ENCODE peak calls at places on chromosomes 6 and 20, in nine cellular contexts. M, I, E, G, C, A, V, Y and J are unnamed samples.

GRCh38 chr20:57660510-57661199 is 40.4 kb upstream of the ZBP1 start:
- DNase-seq in M (no peak), I (no peak), E (no peak), G (peak), C (peak), A (no peak), V (no peak), Y (no peak), J (no peak)

GRCh38 chr6:112252571-112253504 is 1.5 kb downstream of the LAMA4 start:
- DNase-seq in M (no peak), I (no peak), E (no peak), G (no peak), C (no peak), A (peak), V (no peak), Y (no peak), J (no peak)

GRCh38 chr6:157244175-157244574 is 79.1 kb downstream of the TMEM242 start:
- DNase-seq in M (peak), I (no peak), E (no peak), G (no peak), C (peak), A (no peak), V (no peak), Y (no peak), J (no peak)

GRCh38 chr20:39066464-39066863 is 104.3 kb downstream of the DHX35 start:
- DNase-seq in M (no peak), I (peak), E (no peak), G (no peak), C (no peak), A (no peak), V (no peak), Y (no peak), J (no peak)

GRCh38 chr20:19718880-19719279 is 39.2 kb upstream of the RIN2 start:
- DNase-seq in M (no peak), I (no peak), E (no peak), G (no peak), C (no peak), A (no peak), V (no peak), Y (no peak), J (no peak)

GRCh38 chr6:134822920-134823430 is 126.9 kb downstream of the ALDH8A1 start:
- DNase-seq in M (peak), I (peak), E (no peak), G (no peak), C (peak), A (peak), V (peak), Y (peak), J (no peak)

GRCh38 chr6:107819217-107819616 is 4.9 kb downstream of the SCML4 start:
- DNase-seq in M (no peak), I (no peak), E (no peak), G (no peak), C (no peak), A (no peak), V (no peak), Y (no peak), J (peak)

GRCh38 chr6:142692942-142693341 is 252.0 kb downstream of the HIVEP2 start:
- DNase-seq in M (peak), I (peak), E (peak), G (no peak), C (peak), A (peak), V (peak), Y (peak), J (peak)

GRCh38 chr20:64038579-64039292 is 2.8 kb downstream of the C20orf204 start:
- DNase-seq in M (peak), I (peak), E (peak), G (peak), C (peak), A (peak), V (peak), Y (peak), J (peak)

GRCh38 chr20:11777861-11778570 is 139.7 kb upstream of the BTBD3 start:
- DNase-seq in M (no peak), I (no peak), E (no peak), G (no peak), C (no peak), A (peak), V (no peak), Y (no peak), J (no peak)

GRCh38 chr6:137389150-137389664 is 105.0 kb downstream of the OLIG3 start:
- DNase-seq in M (peak), I (no peak), E (peak), G (no peak), C (no peak), A (no peak), V (no peak), Y (no peak), J (no peak)

GRCh38 chr6:134410531-134410930 is 92.6 kb upstream of the SGK1 start:
- DNase-seq in M (no peak), I (no peak), E (no peak), G (no peak), C (no peak), A (peak), V (no peak), Y (no peak), J (no peak)

GRCh38 chr6:37074053-37074827 is 68.8 kb downstream of the FGD2 start:
- DNase-seq in M (no peak), I (no peak), E (no peak), G (no peak), C (peak), A (no peak), V (no peak), Y (peak), J (no peak)

GRCh38 chr6:106495014-106495413 is 134.3 kb downstream of the RTN4IP1 start:
- DNase-seq in M (no peak), I (no peak), E (no peak), G (no peak), C (no peak), A (no peak), V (no peak), Y (no peak), J (no peak)

GRCh38 chr6:13012977-13013680 is 296.6 kb downstream of the PHACTR1 start:
- DNase-seq in M (no peak), I (peak), E (no peak), G (no peak), C (peak), A (no peak), V (peak), Y (no peak), J (no peak)

GRCh38 chr6:81748946-81749345 is 3.5 kb downstream of the TENT5A start:
- DNase-seq in M (no peak), I (no peak), E (no peak), G (no peak), C (no peak), A (no peak), V (no peak), Y (no peak), J (no peak)